ENCODE peak calls at places on chromosome 11, in ten cellular contexts. D is ovary; L is activated CD8-positive, alpha-beta memory T cell treated with anti-CD3 and anti-CD28 coated beads for 24 hours; P is stimulated activated CD4-positive, alpha-beta T cell treated with anti-CD3 and anti-CD28 coated beads, TNF-alpha, amount 100 ng/mL, for 1 hour; A is kidney tubule cell; E is HEK293T; Y is amygdala; M is effector memory CD4-positive, alpha-beta T cell; F is neural progenitor cell; I is HFF-Myc. T is an unnamed sample.

GRCh38 chr11:34680918-34681554 is 60.1 kb downstream of the EHF start:
- DNase-seq in D (no peak), L (no peak), P (no peak), A (peak; percentile 97), E (no peak), Y (no peak), M (no peak), F (no peak), I (peak; percentile 53), T (peak; percentile 69)

GRCh38 chr11:83158965-83159900 is 2.3 kb downstream of the PCF11 start:
- DNase-seq in D (no peak), L (no peak), P (no peak), A (no peak), E (no peak), Y (no peak), M (no peak), F (no peak), I (no peak), T (no peak)

GRCh38 chr11:63920126-63920869 is 3.3 kb upstream of the RCOR2 start:
- DNase-seq in D (peak; percentile 76), L (no peak), P (no peak), A (peak; percentile 32), E (no peak), Y (no peak), M (no peak), F (peak; percentile 76), I (no peak), T (no peak)

GRCh38 chr11:69014084-69014935 is 1.3 kb upstream of the MRGPRF start:
- DNase-seq in D (peak; percentile 92), L (no peak), P (no peak), A (no peak), E (no peak), Y (no peak), M (no peak), F (peak; percentile 33), I (no peak), T (no peak)

GRCh38 chr11:116044946-116045345 is 540.7 kb upstream of the CADM1 start:
- DNase-seq in D (no peak), L (no peak), P (no peak), A (no peak), E (no peak), Y (no peak), M (no peak), F (no peak), I (no peak), T (no peak)

GRCh38 chr11:1414650-1415049 is 24.9 kb downstream of the BRSK2 start:
- DNase-seq in D (no peak), L (no peak), P (no peak), A (no peak), E (no peak), Y (no peak), M (no peak), F (no peak), I (no peak), T (no peak)

GRCh38 chr11:45053736-45054446 is 92.5 kb upstream of the PRDM11 start:
- DNase-seq in D (no peak), L (no peak), P (no peak), A (no peak), E (no peak), Y (no peak), M (no peak), F (no peak), I (no peak), T (no peak)

GRCh38 chr11:35751664-35752061 is 89.1 kb downstream of the TRIM44 start:
- DNase-seq in D (no peak), L (no peak), P (no peak), A (peak; percentile 78), E (no peak), Y (no peak), M (no peak), F (no peak), I (no peak), T (no peak)

GRCh38 chr11:560305-561147 is at the start of the genes LMNTD2 and RASSF7:
- DNase-seq in D (peak; percentile 93), L (peak; percentile 99), P (peak; percentile 94), A (peak; percentile 92), E (peak; percentile 98), Y (peak; percentile 46), M (peak; percentile 91), F (peak; percentile 98), I (no peak), T (peak; percentile 84)

GRCh38 chr11:67435031-67435726 is 2.3 kb downstream of the PTPRCAP start:
- DNase-seq in D (no peak), L (peak; percentile 81), P (no peak), A (no peak), E (no peak), Y (no peak), M (no peak), F (no peak), I (no peak), T (no peak)

GRCh38 chr11:69052343-69053168 is 3.8 kb downstream of the TPCN2 start:
- DNase-seq in D (no peak), L (no peak), P (no peak), A (no peak), E (no peak), Y (no peak), M (no peak), F (no peak), I (no peak), T (no peak)

T was measured in ACHN.